ENCODE peak calls at places on chromosomes 4 and X, in four cellular contexts. One of them, this sample, is unnamed.

GRCh38 chr4:105586638-105587328 is 34.4 kb downstream of the ARHGEF38 start:
- DNase-seq in GM12891: no peak
- DNase-seq in H1: no peak
- DNase-seq in SK-N-SH: no peak
- DNase-seq in this sample: no peak

GRCh38 chr4:103415801-103416200 is 217.7 kb upstream of the CENPE start:
- DNase-seq in GM12891: no peak
- DNase-seq in H1: no peak
- DNase-seq in SK-N-SH: no peak
- DNase-seq in this sample: no peak

GRCh38 chrX:19602866-19603620 is 87.7 kb upstream of the MAP3K15 start:
- DNase-seq in GM12891: no peak
- DNase-seq in H1: no peak
- DNase-seq in SK-N-SH: no peak
- DNase-seq in this sample: no peak

GRCh38 chrX:136310411-136310810 is 9.6 kb downstream of the ADGRG4 start:
- DNase-seq in GM12891: no peak
- DNase-seq in H1: no peak
- DNase-seq in SK-N-SH: no peak
- DNase-seq in this sample: no peak

GRCh38 chrX:115712484-115712883 is 151.5 kb downstream of the PLS3 start:
- DNase-seq in GM12891: no peak
- DNase-seq in H1: no peak
- DNase-seq in SK-N-SH: no peak
- DNase-seq in this sample: no peak

GRCh38 chr4:122542411-122543236 is 78.2 kb downstream of the IL21 start:
- DNase-seq in GM12891: peak; percentile 1
- DNase-seq in H1: no peak
- DNase-seq in SK-N-SH: no peak
- DNase-seq in this sample: no peak

GRCh38 chrX:7996414-7996813 is 69.2 kb upstream of the PNPLA4 start:
- DNase-seq in GM12891: no peak
- DNase-seq in H1: no peak
- DNase-seq in SK-N-SH: peak; percentile 30
- DNase-seq in this sample: no peak

GRCh38 chrX:48854898-48855297 is 19.5 kb upstream of the PCSK1N start:
- DNase-seq in GM12891: no peak
- DNase-seq in H1: no peak
- DNase-seq in SK-N-SH: no peak
- DNase-seq in this sample: no peak

GRCh38 chr4:17662694-17663093 is 48.3 kb downstream of the MED28 start:
- DNase-seq in GM12891: no peak
- DNase-seq in H1: no peak
- DNase-seq in SK-N-SH: no peak
- DNase-seq in this sample: no peak

GRCh38 chr4:17654701-17655100 is 40.3 kb downstream of the MED28 start:
- DNase-seq in GM12891: no peak
- DNase-seq in H1: no peak
- DNase-seq in SK-N-SH: no peak
- DNase-seq in this sample: no peak

DNA sequence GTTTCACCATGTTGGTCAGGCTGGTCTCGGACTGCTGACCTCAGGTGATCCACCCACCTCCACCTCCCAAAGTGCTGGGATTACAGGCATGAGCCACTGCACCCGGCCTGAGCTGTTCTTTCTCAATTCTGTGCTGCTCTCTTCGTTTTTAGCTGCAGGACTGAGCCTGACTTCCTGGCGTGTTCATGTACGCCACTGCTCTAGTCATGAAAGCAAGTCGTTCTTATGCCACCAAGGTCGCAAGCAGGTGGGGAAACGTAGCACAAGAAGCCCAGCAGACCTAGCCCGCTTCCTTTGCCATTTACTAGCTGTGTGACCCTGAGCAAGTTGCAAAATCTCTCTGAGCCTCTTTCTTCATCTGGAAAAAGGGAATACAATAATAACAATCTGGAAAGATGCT is 43.4 kb downstream of the MED28 start:
- DNase-seq in GM12891: no peak
- DNase-seq in H1: no peak
- DNase-seq in SK-N-SH: no peak
- DNase-seq in this sample: no peak
- TF ChIP-seq TAF1 in GM12891: no peak
- TF ChIP-seq TAF1 in H1: no peak
- TF ChIP-seq TAF1 in SK-N-SH: no peak
- TF ChIP-seq TAF1 in this sample: no peak

GRCh38 chr4:3399277-3400194 is 42.2 kb upstream of the HGFAC start:
- DNase-seq in GM12891: no peak
- DNase-seq in H1: no peak
- DNase-seq in SK-N-SH: peak; percentile 33
- DNase-seq in this sample: no peak
- TF ChIP-seq TAF1 in GM12891: no peak
- TF ChIP-seq TAF1 in H1: no peak
- TF ChIP-seq TAF1 in SK-N-SH: no peak
- TF ChIP-seq TAF1 in this sample: no peak

GRCh38 chr4:5780831-5781480 is 70.0 kb downstream of the EVC start:
- DNase-seq in GM12891: no peak
- DNase-seq in H1: peak; percentile 32
- DNase-seq in SK-N-SH: no peak
- DNase-seq in this sample: no peak
- TF ChIP-seq TAF1 in GM12891: no peak
- TF ChIP-seq TAF1 in H1: no peak
- TF ChIP-seq TAF1 in SK-N-SH: no peak
- TF ChIP-seq TAF1 in this sample: no peak

DNA sequence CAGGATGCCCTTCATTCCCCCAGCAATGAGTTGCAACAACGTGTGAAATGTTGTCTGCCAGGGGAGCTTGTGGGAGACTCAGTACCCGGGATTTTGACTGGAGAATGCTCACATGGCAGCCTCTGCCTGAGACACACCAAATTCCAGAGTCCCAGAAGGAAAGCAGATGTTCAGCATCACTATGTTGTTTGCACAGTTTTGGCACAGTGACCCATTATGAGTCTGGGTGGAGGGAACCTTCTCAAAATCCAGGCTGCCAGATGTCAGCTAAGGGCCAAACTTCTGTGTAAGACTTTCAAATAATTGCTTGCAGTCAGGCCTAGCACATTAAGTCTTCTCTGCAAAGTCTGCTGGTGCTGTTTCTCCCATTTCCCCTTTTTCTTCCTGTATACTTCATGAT is 1029.6 kb upstream of the TENM3 start:
- DNase-seq in GM12891: no peak
- DNase-seq in H1: no peak
- DNase-seq in SK-N-SH: no peak
- DNase-seq in this sample: no peak
- TF ChIP-seq TAF1 in GM12891: no peak
- TF ChIP-seq TAF1 in H1: no peak
- TF ChIP-seq TAF1 in SK-N-SH: no peak
- TF ChIP-seq TAF1 in this sample: no peak

GRCh38 chr4:188551156-188551555 is 411.9 kb downstream of the TRIML1 start:
- DNase-seq in GM12891: no peak
- DNase-seq in H1: no peak
- DNase-seq in SK-N-SH: no peak
- DNase-seq in this sample: no peak

GRCh38 chr4:188554413-188554812 is 415.2 kb downstream of the TRIML1 start:
- DNase-seq in GM12891: no peak
- DNase-seq in H1: no peak
- DNase-seq in SK-N-SH: no peak
- DNase-seq in this sample: no peak

GRCh38 chr4:188550296-188550695 is 411.1 kb downstream of the TRIML1 start:
- DNase-seq in GM12891: no peak
- DNase-seq in H1: no peak
- DNase-seq in SK-N-SH: no peak
- DNase-seq in this sample: no peak
- TF ChIP-seq TAF1 in GM12891: no peak
- TF ChIP-seq TAF1 in H1: no peak
- TF ChIP-seq TAF1 in SK-N-SH: no peak
- TF ChIP-seq TAF1 in this sample: no peak